ENCODE peak calls at places on chromosome 11, in six cellular contexts. One of them, this sample, is unnamed.

GRCh38 chr11:3614742-3615171 is 27.0 kb downstream of the ART5 start:
- DNase-seq in PC-3: peak
- DNase-seq in psoas muscle: peak
- DNase-seq in Caco-2: no peak
- DNase-seq in H7: no peak
- DNase-seq in AG09309: no peak
- DNase-seq in this sample: no peak

GRCh38 chr11:133078591-133079179 is 453.6 kb downstream of the OPCML start:
- DNase-seq in PC-3: peak
- DNase-seq in Caco-2: peak
- DNase-seq in AG09309: no peak
- DNase-seq in psoas muscle: no peak
- DNase-seq in H7: peak
- DNase-seq in this sample: peak

GRCh38 chr11:113237261-113237660 is 77.1 kb upstream of the TTC12 start:
- DNase-seq in PC-3: no peak
- DNase-seq in AG09309: no peak
- DNase-seq in psoas muscle: no peak
- DNase-seq in Caco-2: no peak
- DNase-seq in H7: no peak
- DNase-seq in this sample: no peak

GRCh38 chr11:81644239-81644840 is 1089.3 kb downstream of the FAM181B start:
- DNase-seq in PC-3: peak
- DNase-seq in Caco-2: peak
- DNase-seq in AG09309: peak
- DNase-seq in psoas muscle: no peak
- DNase-seq in H7: peak
- DNase-seq in this sample: peak

GRCh38 chr11:126892781-126893180 is 107.8 kb downstream of the KIRREL3 start:
- DNase-seq in Caco-2: no peak
- DNase-seq in AG09309: no peak
- DNase-seq in psoas muscle: no peak
- DNase-seq in H7: no peak
- DNase-seq in PC-3: no peak
- DNase-seq in this sample: no peak

GRCh38 chr11:123103326-123103980 is 41.5 kb upstream of the HSPA8 start:
- DNase-seq in AG09309: peak
- DNase-seq in Caco-2: peak
- DNase-seq in PC-3: peak
- DNase-seq in H7: peak
- DNase-seq in psoas muscle: no peak
- DNase-seq in this sample: peak

GRCh38 chr11:2397005-2397404 is 3.5 kb upstream of the TSSC4 start:
- DNase-seq in psoas muscle: no peak
- DNase-seq in Caco-2: no peak
- DNase-seq in AG09309: no peak
- DNase-seq in PC-3: no peak
- DNase-seq in H7: no peak
- DNase-seq in this sample: no peak

GRCh38 chr11:47413351-47413750 is 5.0 kb downstream of the SLC39A13 start:
- DNase-seq in psoas muscle: no peak
- DNase-seq in AG09309: no peak
- DNase-seq in H7: no peak
- DNase-seq in PC-3: no peak
- DNase-seq in Caco-2: no peak
- DNase-seq in this sample: no peak

GRCh38 chr11:116917632-116918031 is 80.2 kb upstream of the APOA1 start:
- DNase-seq in Caco-2: no peak
- DNase-seq in H7: no peak
- DNase-seq in PC-3: no peak
- DNase-seq in psoas muscle: no peak
- DNase-seq in AG09309: no peak
- DNase-seq in this sample: no peak

GRCh38 chr11:363948-364761 is 5.1 kb upstream of the B4GALNT4 start:
- DNase-seq in Caco-2: peak
- DNase-seq in psoas muscle: no peak
- DNase-seq in H7: peak
- DNase-seq in AG09309: no peak
- DNase-seq in PC-3: peak
- DNase-seq in this sample: peak

GRCh38 chr11:100152751-100153150 is 534.3 kb upstream of the ARHGAP42 start:
- DNase-seq in H7: no peak
- DNase-seq in Caco-2: no peak
- DNase-seq in AG09309: no peak
- DNase-seq in psoas muscle: no peak
- DNase-seq in PC-3: peak
- DNase-seq in this sample: no peak

GRCh38 chr11:114738954-114739353 is 60.6 kb downstream of the NXPE2 start:
- DNase-seq in Caco-2: peak
- DNase-seq in H7: peak
- DNase-seq in psoas muscle: peak
- DNase-seq in AG09309: no peak
- DNase-seq in PC-3: peak
- DNase-seq in this sample: peak

GRCh38 chr11:103681855-103682254 is 354.6 kb upstream of the DDI1 start:
- DNase-seq in psoas muscle: no peak
- DNase-seq in H7: no peak
- DNase-seq in AG09309: no peak
- DNase-seq in PC-3: no peak
- DNase-seq in Caco-2: no peak
- DNase-seq in this sample: no peak

GRCh38 chr11:86954288-86955110 is 696 bp downstream of the FZD4 start:
- DNase-seq in PC-3: no peak
- DNase-seq in Caco-2: peak
- DNase-seq in H7: peak
- DNase-seq in AG09309: no peak
- DNase-seq in psoas muscle: peak
- DNase-seq in this sample: no peak

GRCh38 chr11:62816567-62816966 is 11.3 kb upstream of the NXF1 start:
- DNase-seq in H7: no peak
- DNase-seq in PC-3: no peak
- DNase-seq in AG09309: no peak
- DNase-seq in psoas muscle: no peak
- DNase-seq in Caco-2: no peak
- DNase-seq in this sample: no peak

GRCh38 chr11:128471138-128471661 is 116.2 kb downstream of the ETS1 start:
- DNase-seq in PC-3: no peak
- DNase-seq in AG09309: no peak
- DNase-seq in Caco-2: no peak
- DNase-seq in psoas muscle: no peak
- DNase-seq in H7: no peak
- DNase-seq in this sample: no peak

GRCh38 chr11:115521874-115522273 is 17.7 kb upstream of the CADM1 start:
- DNase-seq in PC-3: no peak
- DNase-seq in AG09309: no peak
- DNase-seq in Caco-2: no peak
- DNase-seq in psoas muscle: no peak
- DNase-seq in H7: no peak
- DNase-seq in this sample: no peak

GRCh38 chr11:38990139-38990538 is 2392.1 kb upstream of the RAG2 start:
- DNase-seq in AG09309: no peak
- DNase-seq in psoas muscle: no peak
- DNase-seq in Caco-2: no peak
- DNase-seq in H7: no peak
- DNase-seq in PC-3: peak
- DNase-seq in this sample: no peak

GRCh38 chr11:74480683-74481417 is 12.7 kb downstream of the LIPT2 start:
- DNase-seq in Caco-2: no peak
- DNase-seq in PC-3: no peak
- DNase-seq in psoas muscle: no peak
- DNase-seq in AG09309: no peak
- DNase-seq in H7: no peak
- DNase-seq in this sample: no peak

GRCh38 chr11:104163100-104164027 is 583 bp downstream of the PDGFD start:
- DNase-seq in psoas muscle: no peak
- DNase-seq in AG09309: no peak
- DNase-seq in Caco-2: no peak
- DNase-seq in PC-3: no peak
- DNase-seq in H7: peak
- DNase-seq in this sample: no peak

GRCh38 chr11:8714622-8715225 is 32.1 kb downstream of the RPL27A start:
- DNase-seq in H7: no peak
- DNase-seq in psoas muscle: no peak
- DNase-seq in PC-3: no peak
- DNase-seq in Caco-2: no peak
- DNase-seq in AG09309: no peak
- DNase-seq in this sample: no peak

GRCh38 chr11:12868315-12869073 is 140.6 kb upstream of the RASSF10 start:
- DNase-seq in H7: no peak
- DNase-seq in PC-3: peak
- DNase-seq in psoas muscle: no peak
- DNase-seq in AG09309: no peak
- DNase-seq in Caco-2: no peak
- DNase-seq in this sample: no peak

GRCh38 chr11:66905631-66906030 is 48.8 kb downstream of the LRFN4 start:
- DNase-seq in H7: no peak
- DNase-seq in AG09309: no peak
- DNase-seq in psoas muscle: no peak
- DNase-seq in Caco-2: no peak
- DNase-seq in PC-3: no peak
- DNase-seq in this sample: no peak